ENCODE peak calls at places on chromosomes 4 and X, in eight cellular contexts. T, G, E, S, J, I, X and O are unnamed samples.

GRCh38 chrX:53084043-53084570 is 1.9 kb downstream of the TSPYL2 start:
- DNase-seq in S (no peak), T (no peak), G (no peak), X (no peak), E (no peak), J (peak), I (no peak), O (no peak)

GRCh38 chr4:54651050-54651449 is 6.7 kb upstream of the KIT start:
- DNase-seq in J (no peak), X (no peak), G (no peak), S (no peak), I (no peak), E (no peak), T (no peak), O (no peak)

GRCh38 chr4:150960818-150961217 is 54.3 kb downstream of the LRBA start:
- DNase-seq in X (no peak), G (no peak), I (peak), J (peak), E (no peak), S (no peak), T (no peak), O (no peak)

GRCh38 chr4:121192013-121192412 is 27.9 kb upstream of the TNIP3 start:
- DNase-seq in T (no peak), J (peak), I (no peak), G (no peak), S (no peak), X (no peak), E (no peak), O (no peak)

GRCh38 chrX:8971116-8971515 is 62.8 kb downstream of the FAM9B start:
- DNase-seq in S (no peak), T (no peak), E (peak), X (peak), G (peak), I (peak), J (peak), O (no peak)

GRCh38 chr4:170134821-170135220 is 45.1 kb upstream of the AADAT start:
- DNase-seq in X (no peak), T (no peak), I (no peak), E (no peak), G (no peak), S (peak), J (no peak), O (no peak)

GRCh38 chr4:76898385-76898692 is 395 bp upstream of the SOWAHB start:
- DNase-seq in T (no peak), I (no peak), E (no peak), S (no peak), X (no peak), G (no peak), J (no peak), O (no peak)

GRCh38 chrX:40146471-40147398 is 49.0 kb upstream of the BCOR start:
- DNase-seq in T (no peak), J (peak), S (no peak), E (peak), G (no peak), I (no peak), X (no peak), O (no peak)

GRCh38 chrX:40266490-40267333 is 169.0 kb upstream of the BCOR start:
- DNase-seq in X (no peak), T (peak), S (peak), I (peak), G (peak), J (peak), E (no peak), O (no peak)

GRCh38 chr4:13968723-13969122 is 341.2 kb upstream of the BOD1L1 start:
- DNase-seq in G (peak), T (no peak), X (no peak), S (no peak), I (no peak), J (peak), E (peak), O (no peak)

GRCh38 chr4:39053983-39054382 is 8.0 kb upstream of the KLHL5 start:
- DNase-seq in S (no peak), E (no peak), G (no peak), T (no peak), X (no peak), J (no peak), I (no peak), O (no peak)

GRCh38 chr4:73068496-73069337 is 799 bp downstream of the COX18 start:
- DNase-seq in G (peak), I (no peak), X (no peak), J (peak), S (peak), E (no peak), T (no peak), O (no peak)

GRCh38 chrX:24860140-24860539 is 155.6 kb downstream of the ARX start:
- DNase-seq in I (no peak), X (no peak), J (peak), T (no peak), S (no peak), E (no peak), G (no peak), O (no peak)

GRCh38 chrX:9530848-9531274 is 66.0 kb downstream of the TBL1X start:
- DNase-seq in G (peak), I (peak), S (peak), J (peak), E (peak), X (peak), T (peak), O (peak)

GRCh38 chrX:46257451-46257879 is 287.8 kb downstream of the ZNF674 start:
- DNase-seq in S (no peak), I (no peak), X (no peak), G (no peak), T (no peak), J (no peak), E (no peak), O (no peak)

GRCh38 chr4:83241132-83241531 is 43.5 kb downstream of the COQ2 start:
- DNase-seq in X (no peak), I (no peak), J (no peak), G (no peak), T (no peak), E (no peak), S (no peak), O (no peak)

GRCh38 chr4:37885496-37885895 is 5.4 kb upstream of the TBC1D1 start:
- DNase-seq in X (no peak), S (peak), J (no peak), G (no peak), T (no peak), E (no peak), I (no peak), O (no peak)

GRCh38 chrX:117910216-117910615 is 206.4 kb downstream of the KLHL13 start:
- DNase-seq in E (no peak), S (no peak), J (no peak), I (no peak), G (peak), X (no peak), T (no peak), O (no peak)

GRCh38 chr4:165443276-165443675 is 64.5 kb downstream of the CPE start:
- DNase-seq in J (no peak), G (peak), S (no peak), I (no peak), T (no peak), X (peak), E (peak), O (no peak)

GRCh38 chrX:11474021-11474420 is 180.8 kb downstream of the AMELX start:
- DNase-seq in G (no peak), J (no peak), I (no peak), E (no peak), S (no peak), X (no peak), T (no peak), O (no peak)

GRCh38 chr4:58313444-58313843 is 1203.3 kb upstream of the IGFBP7 start:
- DNase-seq in G (no peak), E (no peak), T (no peak), X (no peak), I (no peak), J (no peak), S (no peak), O (no peak)

GRCh38 chr4:35463251-35463952 is 780.9 kb downstream of the ARAP2 start:
- DNase-seq in T (peak), S (no peak), E (no peak), I (no peak), X (no peak), J (no peak), G (no peak), O (no peak)

GRCh38 chr4:48315728-48316630 is 25.4 kb upstream of the SLAIN2 start:
- DNase-seq in T (no peak), E (no peak), I (peak), G (peak), S (no peak), X (no peak), J (peak), O (no peak)

GRCh38 chrX:28802625-28803024 is 215.4 kb downstream of the IL1RAPL1 start:
- DNase-seq in T (no peak), S (no peak), I (no peak), G (peak), J (no peak), X (no peak), E (no peak), O (no peak)

GRCh38 chrX:153065389-153065788 is 6.9 kb upstream of the PNMA6A start:
- DNase-seq in G (no peak), X (no peak), J (peak), S (no peak), I (peak), T (no peak), E (no peak), O (no peak)

GRCh38 chr4:86853209-86853608 is 4.0 kb upstream of the SLC10A6 start:
- DNase-seq in G (no peak), S (no peak), X (no peak), I (no peak), E (no peak), J (no peak), T (no peak), O (no peak)

GRCh38 chrX:6849711-6850415 is 297.6 kb upstream of the STS start:
- DNase-seq in T (no peak), S (no peak), E (no peak), X (no peak), J (peak), G (peak), I (no peak), O (no peak)

GRCh38 chr4:28167411-28167810 is 1306.8 kb downstream of the STIM2 start:
- DNase-seq in I (no peak), S (no peak), X (no peak), E (no peak), T (no peak), G (no peak), J (no peak), O (no peak)

GRCh38 chr4:170853422-170854021 is 763.8 kb upstream of the AADAT start:
- DNase-seq in I (no peak), G (peak), J (peak), T (peak), E (peak), S (peak), X (no peak), O (no peak)

GRCh38 chr4:42816864-42817263 is 75.6 kb upstream of the GRXCR1 start:
- DNase-seq in I (no peak), G (no peak), E (no peak), T (no peak), X (no peak), J (no peak), S (no peak), O (no peak)

GRCh38 chr4:41157009-41157408 is 57.3 kb downstream of the APBB2 start:
- DNase-seq in E (no peak), G (no peak), S (peak), T (no peak), I (no peak), J (no peak), X (no peak), O (no peak)

GRCh38 chr4:16198271-16198670 is 28.0 kb downstream of the TAPT1 start:
- DNase-seq in X (no peak), G (no peak), S (no peak), J (no peak), T (no peak), E (no peak), I (no peak), O (no peak)

GRCh38 chr4:24932831-24933230 is 20.0 kb upstream of the CCDC149 start:
- DNase-seq in E (no peak), I (no peak), G (peak), T (no peak), S (no peak), J (peak), X (no peak), O (no peak)

GRCh38 chr4:32172761-32173160 is 1452.6 kb downstream of the PCDH7 start:
- DNase-seq in I (no peak), S (no peak), E (no peak), G (peak), J (no peak), T (no peak), X (peak), O (no peak)

GRCh38 chr4:84596826-84597225 is 13.9 kb downstream of the CDS1 start:
- DNase-seq in I (no peak), E (no peak), S (no peak), T (no peak), J (no peak), X (no peak), G (no peak), O (no peak)

GRCh38 chr4:4687100-4687499 is 145.3 kb upstream of the STX18 start:
- DNase-seq in G (no peak), S (no peak), J (no peak), I (no peak), E (no peak), T (no peak), X (no peak), O (no peak)

GRCh38 chr4:70678383-70678999 is 9.8 kb upstream of the UTP3 start:
- DNase-seq in T (no peak), E (no peak), J (no peak), X (no peak), I (no peak), G (no peak), S (no peak), O (no peak)

GRCh38 chr4:179095585-179096228 is 1653.5 kb upstream of the AGA start:
- DNase-seq in J (peak), E (peak), S (no peak), T (no peak), G (peak), X (peak), I (no peak), O (no peak)

GRCh38 chr4:138592801-138593200 is 350.7 kb upstream of the SLC7A11 start:
- DNase-seq in T (no peak), X (no peak), E (no peak), I (no peak), S (no peak), G (no peak), J (no peak), O (no peak)

GRCh38 chrX:2784026-2784425 is 32.2 kb downstream of the XG start:
- DNase-seq in I (no peak), X (no peak), J (no peak), E (no peak), G (no peak), S (no peak), T (peak), O (no peak)

GRCh38 chr4:1767058-1767769 is 25.9 kb upstream of the FGFR3 start:
- DNase-seq in S (no peak), J (peak), T (no peak), G (no peak), I (no peak), E (no peak), X (no peak), O (no peak)
- H3K4me3 ChIP-seq in S (peak), J (no peak), T (peak), G (peak), I (peak), E (peak), X (peak), O (peak)

GRCh38 chr4:26346203-26346620 is 25.4 kb downstream of the RBPJ start:
- DNase-seq in S (no peak), T (no peak), J (no peak), X (no peak), E (no peak), G (no peak), I (no peak), O (no peak)
- H3K4me3 ChIP-seq in S (no peak), T (peak), J (no peak), X (no peak), E (no peak), G (no peak), I (no peak), O (no peak)

DNA sequence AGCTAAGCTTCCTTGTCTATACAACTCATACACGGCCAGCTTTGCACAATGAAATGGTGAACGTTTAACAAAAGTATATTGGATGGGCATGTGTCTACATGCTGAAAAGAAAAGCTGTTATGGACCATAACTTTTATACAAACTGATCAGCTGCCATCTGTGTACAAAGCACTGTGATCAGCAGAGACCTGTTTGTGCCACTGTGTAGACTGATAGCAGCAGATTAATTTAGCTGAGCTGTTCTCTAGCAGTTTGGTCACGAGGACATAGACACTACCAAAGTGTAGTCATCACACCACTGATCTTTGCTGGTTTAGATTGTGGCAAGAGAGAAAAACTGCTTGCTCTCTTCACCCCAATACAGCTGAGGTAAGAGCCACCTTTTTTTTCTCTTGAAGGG is 124.5 kb downstream of the RAPGEF2 start:
- DNase-seq in X (no peak), S (no peak), J (peak), T (no peak), E (no peak), I (no peak), G (no peak), O (no peak)
- H3K4me3 ChIP-seq in X (no peak), S (no peak), J (peak), T (peak), E (no peak), I (no peak), G (no peak), O (no peak)

GRCh38 chr4:186948361-186949291 is 225.0 kb upstream of the FAT1 start:
- DNase-seq in X (no peak), J (peak), T (no peak), G (peak), S (no peak), I (peak), E (no peak), O (no peak)
- H3K4me3 ChIP-seq in X (no peak), J (no peak), T (no peak), G (no peak), S (no peak), I (no peak), E (no peak), O (peak)

DNA sequence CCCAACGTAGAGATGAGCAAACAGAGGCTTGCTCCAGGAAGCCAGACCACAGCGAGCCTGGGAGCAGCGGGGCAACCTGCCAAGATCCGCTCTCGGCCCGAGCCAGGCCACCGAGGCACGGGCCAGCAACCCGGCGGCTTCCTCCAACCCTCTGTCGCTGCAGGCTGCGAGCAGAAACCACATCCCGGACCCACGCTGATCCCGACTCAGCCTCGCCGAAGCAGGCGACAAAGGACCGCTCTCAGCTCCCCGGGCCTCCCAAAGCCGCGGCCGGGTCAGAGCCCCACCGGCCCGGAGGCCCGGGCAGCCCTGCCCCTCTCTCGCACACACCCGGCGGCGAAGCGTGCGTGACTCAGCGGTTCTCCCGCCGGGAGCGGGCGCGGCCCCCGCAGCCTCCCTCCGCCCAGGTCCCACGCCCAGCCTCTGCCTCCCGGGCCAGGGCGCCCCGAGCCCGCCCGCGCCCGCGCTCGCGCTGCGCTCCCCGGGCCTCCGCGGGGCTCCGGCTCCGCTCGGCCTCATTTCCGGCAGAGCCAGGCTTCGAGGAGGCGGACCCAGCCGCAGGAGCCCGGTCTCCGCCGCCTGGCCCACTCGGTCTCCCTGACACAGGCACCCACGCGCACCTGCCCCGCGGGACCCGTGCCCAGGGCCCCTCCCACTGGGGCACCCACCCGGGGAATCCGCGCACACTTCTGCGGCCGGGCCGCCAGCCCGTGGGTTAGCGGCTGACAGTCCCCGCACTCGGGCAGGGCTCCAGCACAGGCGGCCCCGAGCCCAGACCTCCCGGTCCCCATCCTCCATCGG is 1.7 kb downstream of the PPP2R2C start:
- DNase-seq in E (no peak), T (peak), G (peak), X (no peak), S (no peak), J (peak), I (peak), O (no peak)
- H3K4me3 ChIP-seq in E (peak), T (peak), G (no peak), X (peak), S (peak), J (peak), I (peak), O (peak)